ENCODE peak calls at places on chromosomes 6 and 20, in seven cellular contexts. One of them, this sample, is unnamed.

GRCh38 chr6:155524249-155524651 is 68.6 kb upstream of the NOX3 start:
- DNase-seq in activated CD8-positive, alpha-beta memory T cell treated with anti-CD3 and anti-CD28 coated beads, Interleukin-2, amount 50 U/mL, for 4 hours: no peak
- DNase-seq in left ventricle myocardium superior: no peak
- DNase-seq in iPS-NIHi11: no peak
- DNase-seq in fibroblast of the conjunctiva: no peak
- DNase-seq in cardiac septum: no peak
- DNase-seq in cerebellum: no peak
- DNase-seq in this sample: no peak

GRCh38 chr6:99846021-99846420 is 148.0 kb downstream of the MCHR2 start:
- DNase-seq in activated CD8-positive, alpha-beta memory T cell treated with anti-CD3 and anti-CD28 coated beads, Interleukin-2, amount 50 U/mL, for 4 hours: no peak
- DNase-seq in left ventricle myocardium superior: no peak
- DNase-seq in iPS-NIHi11: no peak
- DNase-seq in fibroblast of the conjunctiva: no peak
- DNase-seq in cardiac septum: no peak
- DNase-seq in cerebellum: no peak
- DNase-seq in this sample: no peak

GRCh38 chr20:41692479-41693135 is 74.4 kb upstream of the CHD6 start:
- DNase-seq in activated CD8-positive, alpha-beta memory T cell treated with anti-CD3 and anti-CD28 coated beads, Interleukin-2, amount 50 U/mL, for 4 hours: peak
- DNase-seq in left ventricle myocardium superior: peak
- DNase-seq in iPS-NIHi11: peak
- DNase-seq in fibroblast of the conjunctiva: peak
- DNase-seq in cardiac septum: peak
- DNase-seq in cerebellum: peak
- DNase-seq in this sample: peak

GRCh38 chr20:18984238-18985200 is 170.9 kb downstream of the SCP2D1 start:
- DNase-seq in activated CD8-positive, alpha-beta memory T cell treated with anti-CD3 and anti-CD28 coated beads, Interleukin-2, amount 50 U/mL, for 4 hours: no peak
- DNase-seq in left ventricle myocardium superior: no peak
- DNase-seq in iPS-NIHi11: peak
- DNase-seq in fibroblast of the conjunctiva: no peak
- DNase-seq in cardiac septum: no peak
- DNase-seq in cerebellum: no peak
- DNase-seq in this sample: no peak

GRCh38 chr20:3681931-3682820 is at the start of gene ADAM33:
- DNase-seq in activated CD8-positive, alpha-beta memory T cell treated with anti-CD3 and anti-CD28 coated beads, Interleukin-2, amount 50 U/mL, for 4 hours: no peak
- DNase-seq in left ventricle myocardium superior: peak
- DNase-seq in iPS-NIHi11: peak
- DNase-seq in fibroblast of the conjunctiva: peak
- DNase-seq in cardiac septum: no peak
- DNase-seq in cerebellum: no peak
- DNase-seq in this sample: no peak

GRCh38 chr6:145735356-145736165 is at the start of gene EPM2A:
- DNase-seq in activated CD8-positive, alpha-beta memory T cell treated with anti-CD3 and anti-CD28 coated beads, Interleukin-2, amount 50 U/mL, for 4 hours: peak
- DNase-seq in left ventricle myocardium superior: peak
- DNase-seq in iPS-NIHi11: peak
- DNase-seq in fibroblast of the conjunctiva: peak
- DNase-seq in cardiac septum: peak
- DNase-seq in cerebellum: peak
- DNase-seq in this sample: peak

GRCh38 chr6:112118034-112118433 is 30.6 kb downstream of the FAM229B start:
- DNase-seq in activated CD8-positive, alpha-beta memory T cell treated with anti-CD3 and anti-CD28 coated beads, Interleukin-2, amount 50 U/mL, for 4 hours: no peak
- DNase-seq in left ventricle myocardium superior: no peak
- DNase-seq in iPS-NIHi11: no peak
- DNase-seq in fibroblast of the conjunctiva: no peak
- DNase-seq in cardiac septum: no peak
- DNase-seq in cerebellum: no peak
- DNase-seq in this sample: no peak

GRCh38 chr6:132948889-132949288 is 134.5 kb downstream of the RPS12 start:
- DNase-seq in activated CD8-positive, alpha-beta memory T cell treated with anti-CD3 and anti-CD28 coated beads, Interleukin-2, amount 50 U/mL, for 4 hours: no peak
- DNase-seq in left ventricle myocardium superior: no peak
- DNase-seq in iPS-NIHi11: no peak
- DNase-seq in fibroblast of the conjunctiva: no peak
- DNase-seq in cardiac septum: no peak
- DNase-seq in cerebellum: no peak
- DNase-seq in this sample: no peak

GRCh38 chr6:71181565-71181964 is 107.0 kb upstream of the OGFRL1 start:
- DNase-seq in activated CD8-positive, alpha-beta memory T cell treated with anti-CD3 and anti-CD28 coated beads, Interleukin-2, amount 50 U/mL, for 4 hours: no peak
- DNase-seq in left ventricle myocardium superior: no peak
- DNase-seq in iPS-NIHi11: peak
- DNase-seq in fibroblast of the conjunctiva: no peak
- DNase-seq in cardiac septum: no peak
- DNase-seq in cerebellum: no peak
- DNase-seq in this sample: no peak

GRCh38 chr6:3608159-3608558 is 143.4 kb downstream of the PXDC1 start:
- DNase-seq in activated CD8-positive, alpha-beta memory T cell treated with anti-CD3 and anti-CD28 coated beads, Interleukin-2, amount 50 U/mL, for 4 hours: no peak
- DNase-seq in left ventricle myocardium superior: no peak
- DNase-seq in iPS-NIHi11: no peak
- DNase-seq in fibroblast of the conjunctiva: no peak
- DNase-seq in cardiac septum: no peak
- DNase-seq in cerebellum: no peak
- DNase-seq in this sample: no peak

GRCh38 chr6:25942561-25943147 is 12.2 kb upstream of the SLC17A2 start:
- DNase-seq in activated CD8-positive, alpha-beta memory T cell treated with anti-CD3 and anti-CD28 coated beads, Interleukin-2, amount 50 U/mL, for 4 hours: no peak
- DNase-seq in left ventricle myocardium superior: no peak
- DNase-seq in iPS-NIHi11: no peak
- DNase-seq in fibroblast of the conjunctiva: peak
- DNase-seq in cardiac septum: no peak
- DNase-seq in cerebellum: no peak
- DNase-seq in this sample: no peak

GRCh38 chr6:40582892-40583291 is 4.3 kb downstream of the LRFN2 start:
- DNase-seq in activated CD8-positive, alpha-beta memory T cell treated with anti-CD3 and anti-CD28 coated beads, Interleukin-2, amount 50 U/mL, for 4 hours: no peak
- DNase-seq in left ventricle myocardium superior: no peak
- DNase-seq in iPS-NIHi11: no peak
- DNase-seq in fibroblast of the conjunctiva: no peak
- DNase-seq in cardiac septum: no peak
- DNase-seq in cerebellum: no peak
- DNase-seq in this sample: no peak

GRCh38 chr6:145241039-145241438 is 494.3 kb downstream of the EPM2A start:
- DNase-seq in activated CD8-positive, alpha-beta memory T cell treated with anti-CD3 and anti-CD28 coated beads, Interleukin-2, amount 50 U/mL, for 4 hours: no peak
- DNase-seq in left ventricle myocardium superior: no peak
- DNase-seq in iPS-NIHi11: no peak
- DNase-seq in fibroblast of the conjunctiva: peak
- DNase-seq in cardiac septum: no peak
- DNase-seq in cerebellum: no peak
- DNase-seq in this sample: no peak

GRCh38 chr6:31156647-31157046 is 955 bp downstream of the CCHCR1 start:
- DNase-seq in activated CD8-positive, alpha-beta memory T cell treated with anti-CD3 and anti-CD28 coated beads, Interleukin-2, amount 50 U/mL, for 4 hours: no peak
- DNase-seq in left ventricle myocardium superior: no peak
- DNase-seq in iPS-NIHi11: no peak
- DNase-seq in fibroblast of the conjunctiva: no peak
- DNase-seq in cardiac septum: no peak
- DNase-seq in cerebellum: no peak
- DNase-seq in this sample: no peak

GRCh38 chr6:82712826-82713225 is 349.2 kb downstream of the TPBG start:
- DNase-seq in activated CD8-positive, alpha-beta memory T cell treated with anti-CD3 and anti-CD28 coated beads, Interleukin-2, amount 50 U/mL, for 4 hours: no peak
- DNase-seq in left ventricle myocardium superior: no peak
- DNase-seq in iPS-NIHi11: peak
- DNase-seq in fibroblast of the conjunctiva: no peak
- DNase-seq in cardiac septum: no peak
- DNase-seq in cerebellum: no peak
- DNase-seq in this sample: no peak

GRCh38 chr6:51137777-51138176 is 319.1 kb downstream of the TFAP2B start:
- DNase-seq in activated CD8-positive, alpha-beta memory T cell treated with anti-CD3 and anti-CD28 coated beads, Interleukin-2, amount 50 U/mL, for 4 hours: no peak
- DNase-seq in left ventricle myocardium superior: no peak
- DNase-seq in iPS-NIHi11: no peak
- DNase-seq in fibroblast of the conjunctiva: no peak
- DNase-seq in cardiac septum: no peak
- DNase-seq in cerebellum: no peak
- DNase-seq in this sample: no peak

GRCh38 chr6:134822920-134823430 is 126.9 kb downstream of the ALDH8A1 start:
- DNase-seq in activated CD8-positive, alpha-beta memory T cell treated with anti-CD3 and anti-CD28 coated beads, Interleukin-2, amount 50 U/mL, for 4 hours: no peak
- DNase-seq in left ventricle myocardium superior: peak
- DNase-seq in iPS-NIHi11: peak
- DNase-seq in fibroblast of the conjunctiva: peak
- DNase-seq in cardiac septum: no peak
- DNase-seq in cerebellum: peak
- DNase-seq in this sample: peak

GRCh38 chr6:100372326-100372725 is 92.4 kb downstream of the SIM1 start:
- DNase-seq in activated CD8-positive, alpha-beta memory T cell treated with anti-CD3 and anti-CD28 coated beads, Interleukin-2, amount 50 U/mL, for 4 hours: no peak
- DNase-seq in left ventricle myocardium superior: no peak
- DNase-seq in iPS-NIHi11: no peak
- DNase-seq in fibroblast of the conjunctiva: no peak
- DNase-seq in cardiac septum: no peak
- DNase-seq in cerebellum: no peak
- DNase-seq in this sample: no peak

GRCh38 chr6:113004691-113005270 is 657.7 kb downstream of the RFPL4B start:
- DNase-seq in activated CD8-positive, alpha-beta memory T cell treated with anti-CD3 and anti-CD28 coated beads, Interleukin-2, amount 50 U/mL, for 4 hours: no peak
- DNase-seq in left ventricle myocardium superior: no peak
- DNase-seq in iPS-NIHi11: no peak
- DNase-seq in fibroblast of the conjunctiva: no peak
- DNase-seq in cardiac septum: no peak
- DNase-seq in cerebellum: no peak
- DNase-seq in this sample: no peak

GRCh38 chr20:21557246-21557982 is 43.5 kb upstream of the NKX2-2 start:
- DNase-seq in activated CD8-positive, alpha-beta memory T cell treated with anti-CD3 and anti-CD28 coated beads, Interleukin-2, amount 50 U/mL, for 4 hours: no peak
- DNase-seq in left ventricle myocardium superior: no peak
- DNase-seq in iPS-NIHi11: no peak
- DNase-seq in fibroblast of the conjunctiva: no peak
- DNase-seq in cardiac septum: no peak
- DNase-seq in cerebellum: no peak
- DNase-seq in this sample: no peak

GRCh38 chr6:18634912-18635311 is 247.8 kb downstream of the RNF144B start:
- DNase-seq in activated CD8-positive, alpha-beta memory T cell treated with anti-CD3 and anti-CD28 coated beads, Interleukin-2, amount 50 U/mL, for 4 hours: no peak
- DNase-seq in left ventricle myocardium superior: no peak
- DNase-seq in iPS-NIHi11: no peak
- DNase-seq in fibroblast of the conjunctiva: no peak
- DNase-seq in cardiac septum: no peak
- DNase-seq in cerebellum: no peak
- DNase-seq in this sample: no peak

GRCh38 chr20:370151-370600 is 10.4 kb upstream of the TRIB3 start:
- DNase-seq in activated CD8-positive, alpha-beta memory T cell treated with anti-CD3 and anti-CD28 coated beads, Interleukin-2, amount 50 U/mL, for 4 hours: no peak
- DNase-seq in left ventricle myocardium superior: no peak
- DNase-seq in iPS-NIHi11: no peak
- DNase-seq in fibroblast of the conjunctiva: no peak
- DNase-seq in cardiac septum: no peak
- DNase-seq in cerebellum: no peak
- DNase-seq in this sample: no peak